ENCODE peak calls at places on chromosome 16, in seven cellular contexts. Q is fibroblast of lung, P is A673, G is OCI-LY7, R is adipocyte, I is SK-N-MC, U is kidney. Z is an unnamed sample.

GRCh38 chr16:19785512-19786130 is 67.5 kb downstream of the IQCK start:
- DNase-seq in Q (no peak), P (no peak), G (no peak), I (no peak), R (no peak), U (no peak), Z (no peak)

GRCh38 chr16:3471518-3472176 is 23.6 kb downstream of the C16orf90 start:
- DNase-seq in P (no peak), R (no peak), G (no peak), I (no peak), Q (no peak), U (no peak), Z (no peak)

GRCh38 chr16:62077998-62078397 is 41.8 kb upstream of the CDH8 start:
- DNase-seq in P (peak; percentile 79), R (no peak), Q (no peak), U (no peak), G (no peak), I (no peak), Z (peak; percentile 48)

GRCh38 chr16:50708373-50709060 is 15.1 kb downstream of the NOD2 start:
- DNase-seq in I (no peak), U (no peak), R (no peak), G (no peak), Q (no peak), P (no peak), Z (no peak)

GRCh38 chr16:68539704-68540370 is 746 bp downstream of the ZFP90 start:
- DNase-seq in I (no peak), Q (peak; percentile 22), R (peak; percentile 44), G (peak; percentile 46), U (no peak), P (no peak), Z (no peak)

GRCh38 chr16:88743693-88744519 is 37.6 kb downstream of the CTU2 start:
- DNase-seq in R (peak; percentile 86), U (no peak), Q (peak; percentile 71), P (peak; percentile 74), G (peak; percentile 62), I (no peak), Z (peak; percentile 98)

GRCh38 chr16:53766304-53767016 is 62.5 kb downstream of the FTO start:
- DNase-seq in U (no peak), G (no peak), I (no peak), Q (no peak), P (no peak), R (no peak), Z (no peak)

GRCh38 chr16:53305743-53306142 is 128.5 kb upstream of the RBL2 start:
- DNase-seq in R (no peak), P (no peak), I (no peak), U (no peak), Q (no peak), G (no peak), Z (no peak)

GRCh38 chr16:12123462-12123861 is 146.9 kb downstream of the SNX29 start:
- DNase-seq in R (no peak), Q (no peak), U (peak; percentile 5), P (no peak), G (no peak), I (no peak), Z (no peak)

GRCh38 chr16:53805747-53806146 is 101.8 kb downstream of the FTO start:
- DNase-seq in U (no peak), Q (no peak), G (no peak), P (no peak), I (no peak), R (no peak), Z (no peak)

GRCh38 chr16:20249247-20249646 is 78.1 kb downstream of the GP2 start:
- DNase-seq in P (no peak), I (no peak), R (no peak), Q (no peak), G (no peak), U (no peak), Z (no peak)

GRCh38 chr16:53495325-53495724 is 7.7 kb downstream of the AKTIP start:
- DNase-seq in G (no peak), U (no peak), I (no peak), Q (no peak), R (no peak), P (no peak), Z (peak; percentile 42)

GRCh38 chr16:16010194-16010593 is 60.8 kb downstream of the ABCC1 start:
- DNase-seq in U (peak; percentile 6), G (no peak), Q (no peak), I (no peak), P (no peak), R (no peak), Z (no peak)

GRCh38 chr16:16013812-16014211 is 64.4 kb downstream of the ABCC1 start:
- DNase-seq in P (no peak), U (peak; percentile 42), I (no peak), Q (no peak), G (no peak), R (no peak), Z (no peak)

GRCh38 chr16:16009396-16009795 is 60.0 kb downstream of the ABCC1 start:
- DNase-seq in I (no peak), P (no peak), Q (no peak), G (peak; percentile 33), U (peak; percentile 74), R (no peak), Z (no peak)

GRCh38 chr16:16014329-16015224 is 65.2 kb downstream of the ABCC1 start:
- DNase-seq in U (peak; percentile 84), I (no peak), G (no peak), R (peak; percentile 61), Q (peak; percentile 69), P (peak; percentile 21), Z (no peak)

DNA sequence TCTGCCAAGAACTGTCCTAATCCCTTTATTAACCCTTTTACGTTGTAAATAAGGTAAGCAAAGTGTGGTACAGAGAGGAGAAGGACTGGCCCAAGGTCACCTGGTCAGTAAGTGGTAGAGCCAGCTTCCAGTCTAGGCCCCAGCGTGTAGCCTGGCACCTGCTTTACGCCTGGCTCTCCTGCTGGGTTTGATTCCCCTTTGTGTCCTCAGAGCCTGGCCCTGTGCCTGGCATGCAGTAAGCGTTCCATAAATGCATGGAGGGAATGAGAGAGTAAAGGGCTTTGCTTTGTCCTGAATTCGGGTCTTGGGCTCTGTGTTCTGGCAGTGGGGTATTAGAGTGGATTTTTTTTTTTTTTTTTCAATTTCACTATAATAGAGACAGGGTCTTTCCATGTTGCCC is 62.7 kb downstream of the ABCC1 start:
- DNase-seq in G (no peak), R (no peak), I (no peak), Q (no peak), U (peak; percentile 33), P (no peak), Z (no peak)
- H3K36me3 ChIP-seq in G (peaks cover 74% of the 10 kb centered on the region), R (peaks cover 37% of the 10 kb centered on the region), I (peaks cover 11% of the 10 kb centered on the region), Q (peaks cover 27% of the 10 kb centered on the region), U (peaks cover 2% of the 10 kb centered on the region), P (no peaks in the 10 kb centered on the region), Z (peaks cover 20% of the 10 kb centered on the region)

DNA sequence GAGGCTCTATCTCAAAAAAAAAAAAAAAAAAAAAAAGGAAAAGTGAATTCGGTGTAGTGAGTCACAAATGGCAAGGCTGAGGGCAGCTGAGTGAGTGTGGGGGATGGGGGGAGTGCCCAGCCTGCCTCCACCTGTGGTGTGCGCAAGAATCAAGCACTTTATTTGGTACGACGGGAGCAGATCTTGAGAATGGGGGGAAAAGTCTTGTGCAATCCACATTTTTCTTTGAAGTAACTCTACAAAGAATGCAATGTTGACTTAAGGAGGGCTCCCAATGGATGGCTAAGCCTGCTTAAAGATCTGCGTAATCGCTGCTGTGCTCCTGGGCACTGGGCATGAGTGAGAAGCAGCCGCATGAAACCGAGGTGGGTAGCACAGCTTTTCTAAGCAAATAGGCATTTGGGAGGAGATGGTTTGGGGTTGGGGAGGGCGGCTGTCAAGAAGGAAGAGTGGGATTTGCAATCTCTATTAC is 28.2 kb downstream of the ATP2C2 start:
- DNase-seq in G (no peak), P (no peak), I (no peak), U (peak; percentile 84), Q (no peak), R (peak; percentile 3), Z (no peak)
- H3K36me3 ChIP-seq in G (no peaks in the 10 kb centered on the region), P (no peaks in the 10 kb centered on the region), I (no peaks in the 10 kb centered on the region), U (no peaks in the 10 kb centered on the region), Q (no peaks in the 10 kb centered on the region), R (no peaks in the 10 kb centered on the region), Z (no peaks in the 10 kb centered on the region)

GRCh38 chr16:81904320-81904719 is 107.0 kb downstream of the SDR42E1 start:
- DNase-seq in I (no peak), P (no peak), U (no peak), R (no peak), G (no peak), Q (no peak), Z (no peak)

GRCh38 chr16:81902025-81902424 is 109.2 kb downstream of the SDR42E1 start:
- DNase-seq in P (no peak), U (no peak), R (no peak), G (no peak), I (no peak), Q (peak; percentile 24), Z (no peak)

GRCh38 chr16:81907681-81908080 is 103.6 kb downstream of the SDR42E1 start:
- DNase-seq in G (no peak), Q (no peak), R (no peak), I (no peak), P (no peak), U (no peak), Z (no peak)

GRCh38 chr16:81908466-81909230 is 102.6 kb downstream of the SDR42E1 start:
- DNase-seq in G (no peak), R (no peak), Q (no peak), P (no peak), I (no peak), U (no peak), Z (no peak)

DNA sequence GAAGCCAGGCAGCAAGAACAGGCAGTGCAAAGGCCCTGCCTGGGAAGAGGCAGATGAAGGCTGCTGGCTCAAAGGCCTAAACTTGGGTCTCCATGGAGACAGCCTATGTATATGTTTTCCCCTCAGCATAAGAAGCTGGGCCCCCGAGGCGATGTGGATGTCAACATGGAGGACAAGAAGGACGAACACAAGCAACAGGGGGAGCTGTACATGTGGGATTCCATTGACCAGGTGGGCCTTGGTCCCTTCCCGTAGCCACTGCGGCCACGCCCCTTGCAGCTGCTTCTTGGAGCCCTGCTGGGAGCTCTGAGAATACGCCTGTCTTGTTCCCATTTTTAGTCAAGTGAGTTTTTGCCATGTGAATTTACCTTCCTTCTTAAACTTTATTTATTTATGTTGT is 106.0 kb downstream of the SDR42E1 start:
- DNase-seq in I (no peak), Q (no peak), R (no peak), U (no peak), G (no peak), P (no peak), Z (peak; percentile 56)
- H3K36me3 ChIP-seq in I (no peaks in the 10 kb centered on the region), Q (no peaks in the 10 kb centered on the region), R (no peaks in the 10 kb centered on the region), U (peaks cover 23% of the 10 kb centered on the region), G (peaks cover 96% of the 10 kb centered on the region), P (no peaks in the 10 kb centered on the region), Z (no peaks in the 10 kb centered on the region)

GRCh38 chr16:57758331-57759117 is 23.0 kb downstream of the KATNB1 start:
- DNase-seq in P (peak; percentile 75), U (peak; percentile 74), Q (no peak), I (no peak), R (no peak), G (no peak), Z (no peak)

GRCh38 chr16:57759131-57759530 is 23.6 kb downstream of the KATNB1 start:
- DNase-seq in Q (no peak), U (peak; percentile 75), I (no peak), G (no peak), R (no peak), P (no peak), Z (no peak)

GRCh38 chr16:57757326-57757786 is 21.8 kb downstream of the KATNB1 start:
- DNase-seq in P (peak; percentile 90), U (peak; percentile 94), G (peak; percentile 78), I (no peak), R (peak; percentile 87), Q (peak; percentile 65), Z (peak; percentile 99)

GRCh38 chr16:57756424-57757325 is 21.1 kb downstream of the KATNB1 start:
- DNase-seq in G (no peak), P (no peak), U (peak; percentile 74), R (no peak), Q (no peak), I (no peak), Z (no peak)

GRCh38 chr16:57757883-57758282 is 22.3 kb downstream of the KATNB1 start:
- DNase-seq in R (no peak), P (no peak), G (no peak), I (no peak), U (no peak), Q (no peak), Z (no peak)
- H3K36me3 ChIP-seq in R (peaks cover 28% of the 10 kb centered on the region), P (peaks cover 79% of the 10 kb centered on the region), G (peaks cover 8% of the 10 kb centered on the region), I (peaks cover 4% of the 10 kb centered on the region), U (peaks cover 9% of the 10 kb centered on the region), Q (peaks cover 17% of the 10 kb centered on the region), Z (peaks cover 5% of the 10 kb centered on the region)

Z was measured in H7.